ENCODE peak calls at places on chromosomes 2 and 18, in ten cellular contexts. W is H54, Q is MV-4-11, C is NCI-H1417, E is kidney epithelial cell, F is fibroblast of the conjunctiva, G is LoVo, T is cerebellum, Z is OCI-LY7, V is pancreas. J is an unnamed sample.

GRCh38 chr2:9138507-9139085 is 68.0 kb upstream of the ASAP2 start:
- DNase-seq in W (no peak), Q (no peak), C (no peak), E (no peak), F (no peak), G (no peak), T (no peak), Z (peak; percentile 48), V (no peak), J (no peak)

GRCh38 chr2:110143982-110144381 is 28.4 kb upstream of the MALL start:
- DNase-seq in W (no peak), Q (no peak), C (no peak), E (no peak), F (no peak), G (no peak), T (no peak), Z (no peak), V (no peak), J (no peak)

GRCh38 chr2:240051697-240052096 is 1.6 kb downstream of the OR6B3 start:
- DNase-seq in W (no peak), Q (no peak), C (no peak), E (no peak), F (no peak), G (no peak), T (no peak), Z (no peak), V (no peak), J (no peak)

GRCh38 chr2:104254017-104254416 is 599.9 kb upstream of the POU3F3 start:
- DNase-seq in W (no peak), Q (no peak), C (no peak), E (no peak), F (no peak), G (no peak), T (no peak), Z (no peak), V (no peak), J (no peak)

GRCh38 chr2:122808286-122808969 is 1053.0 kb downstream of the TSN start:
- DNase-seq in W (no peak), Q (no peak), C (no peak), E (no peak), F (no peak), G (no peak), T (no peak), Z (no peak), V (no peak), J (no peak)

GRCh38 chr18:45567123-45567522 is 48.2 kb upstream of the SLC14A2 start:
- DNase-seq in W (no peak), Q (no peak), C (no peak), E (no peak), F (no peak), G (no peak), T (no peak), Z (no peak), V (no peak), J (no peak)

GRCh38 chr2:95551055-95551568 is 40.7 kb upstream of the TRIM43 start:
- DNase-seq in W (no peak), Q (no peak), C (no peak), E (no peak), F (no peak), G (no peak), T (no peak), Z (no peak), V (no peak), J (no peak)

GRCh38 chr2:176391020-176391419 is 121.8 kb downstream of the MTX2 start:
- DNase-seq in W (no peak), Q (no peak), C (no peak), E (no peak), F (no peak), G (no peak), T (no peak), Z (no peak), V (no peak), J (no peak)

GRCh38 chr18:3332376-3332775 is 70.4 kb downstream of the MYL12B start:
- DNase-seq in W (no peak), Q (no peak), C (no peak), E (no peak), F (peak; percentile 27), G (no peak), T (no peak), Z (no peak), V (no peak), J (no peak)

GRCh38 chr2:99883356-99883867 is 259.0 kb downstream of the AFF3 start:
- DNase-seq in W (no peak), Q (no peak), C (no peak), E (no peak), F (no peak), G (no peak), T (no peak), Z (no peak), V (no peak), J (no peak)

GRCh38 chr18:72965616-72966015 is 97.8 kb upstream of the NETO1 start:
- DNase-seq in W (no peak), Q (no peak), C (no peak), E (no peak), F (no peak), G (no peak), T (no peak), Z (no peak), V (no peak), J (no peak)

GRCh38 chr2:96916156-96917007 is 46.5 kb upstream of the SEMA4C start:
- DNase-seq in W (no peak), Q (no peak), C (no peak), E (no peak), F (no peak), G (no peak), T (peak; percentile 96), Z (no peak), V (no peak), J (peak; percentile 18)

GRCh38 chr2:200430017-200430416 is 79.9 kb downstream of the KCTD18 start:
- DNase-seq in W (no peak), Q (no peak), C (no peak), E (no peak), F (no peak), G (no peak), T (no peak), Z (no peak), V (no peak), J (no peak)

GRCh38 chr2:128607440-128607839 is 288.8 kb upstream of the HS6ST1 start:
- DNase-seq in W (no peak), Q (no peak), C (no peak), E (no peak), F (no peak), G (no peak), T (no peak), Z (no peak), V (no peak), J (no peak)

GRCh38 chr2:126751477-126751876 is 95.5 kb downstream of the GYPC start:
- DNase-seq in W (no peak), Q (no peak), C (no peak), E (no peak), F (no peak), G (no peak), T (no peak), Z (no peak), V (no peak), J (no peak)

GRCh38 chr2:212665948-212666347 is 127.3 kb upstream of the ERBB4 start:
- DNase-seq in W (no peak), Q (no peak), C (no peak), E (no peak), F (no peak), G (no peak), T (no peak), Z (no peak), V (no peak), J (no peak)

GRCh38 chr2:88329815-88330603 is 122.5 kb downstream of the FOXI3 start:
- DNase-seq in W (no peak), Q (peak; percentile 30), C (peak; percentile 50), E (peak; percentile 70), F (no peak), G (peak; percentile 60), T (no peak), Z (no peak), V (no peak), J (no peak)

GRCh38 chr18:3452750-3453539 is 3.0 kb downstream of the TGIF1 start:
- DNase-seq in W (no peak), Q (no peak), C (no peak), E (no peak), F (no peak), G (no peak), T (no peak), Z (no peak), V (no peak), J (no peak)

GRCh38 chr2:74849228-74849892 is 15.4 kb downstream of the HK2 start:
- DNase-seq in W (no peak), Q (peak; percentile 93), C (no peak), E (no peak), F (no peak), G (no peak), T (no peak), Z (peak; percentile 80), V (no peak), J (no peak)

GRCh38 chr2:166344286-166345113 is 31.2 kb downstream of the SCN9A start:
- DNase-seq in W (no peak), Q (no peak), C (no peak), E (no peak), F (peak; percentile 22), G (no peak), T (no peak), Z (no peak), V (no peak), J (no peak)

GRCh38 chr2:162928356-162928755 is 89.8 kb upstream of the KCNH7 start:
- DNase-seq in W (no peak), Q (peak; percentile 95), C (no peak), E (peak; percentile 16), F (no peak), G (no peak), T (no peak), Z (no peak), V (no peak), J (no peak)

GRCh38 chr18:38262666-38263065 is 697.1 kb upstream of the CELF4 start:
- DNase-seq in W (no peak), Q (no peak), C (no peak), E (no peak), F (no peak), G (no peak), T (peak; percentile 59), Z (no peak), V (no peak), J (no peak)

GRCh38 chr2:23563151-23563550 is 178.2 kb downstream of the KLHL29 start:
- DNase-seq in W (no peak), Q (no peak), C (no peak), E (no peak), F (no peak), G (no peak), T (no peak), Z (no peak), V (no peak), J (no peak)

GRCh38 chr2:29295843-29296242 is 180.6 kb downstream of the CLIP4 start:
- DNase-seq in W (no peak), Q (no peak), C (peak; percentile 76), E (no peak), F (no peak), G (no peak), T (peak; percentile 40), Z (no peak), V (peak; percentile 11), J (no peak)

GRCh38 chr2:216688731-216689360 is 6.5 kb downstream of the IGFBP5 start:
- DNase-seq in W (no peak), Q (peak; percentile 39), C (no peak), E (no peak), F (no peak), G (no peak), T (no peak), Z (no peak), V (no peak), J (no peak)

GRCh38 chr18:58348947-58349346 is 279.9 kb downstream of the ALPK2 start:
- DNase-seq in W (no peak), Q (no peak), C (no peak), E (no peak), F (no peak), G (no peak), T (no peak), Z (no peak), V (no peak), J (no peak)

GRCh38 chr2:161992526-161992925 is 81.5 kb downstream of the DPP4 start:
- DNase-seq in W (no peak), Q (peak; percentile 44), C (no peak), E (no peak), F (no peak), G (no peak), T (no peak), Z (no peak), V (no peak), J (no peak)